ENCODE peak calls at places on chromosomes 6 and 20, in eight cellular contexts. U is NCI-H69, C is AG08396, T is substantia nigra, J is bronchial epithelial cell, D is HTR-8/SVneo, Y is iris pigment epithelial cell, H is ELR. E is an unnamed sample.

GRCh38 chr20:38997622-38998021 is 35.5 kb downstream of the DHX35 start:
- DNase-seq in U (no peak), J (no peak), T (no peak), H (no peak), D (no peak), C (no peak), Y (no peak), E (no peak)

GRCh38 chr6:4896401-4896800 is 107.4 kb downstream of the RPP40 start:
- DNase-seq in Y (no peak), C (no peak), U (no peak), H (no peak), J (no peak), T (no peak), D (no peak), E (no peak)

GRCh38 chr6:79441222-79441621 is 96.0 kb downstream of the LCA5 start:
- DNase-seq in J (peak), H (no peak), D (no peak), T (no peak), Y (no peak), C (no peak), U (no peak), E (no peak)

GRCh38 chr6:139927236-139927635 is 552.8 kb upstream of the CITED2 start:
- DNase-seq in T (no peak), U (peak), C (peak), D (no peak), H (peak), Y (peak), J (peak), E (no peak)

GRCh38 chr20:10708342-10709185 is 34.8 kb upstream of the JAG1 start:
- DNase-seq in U (no peak), H (peak), Y (peak), D (no peak), C (peak), J (peak), T (no peak), E (no peak)

GRCh38 chr20:1296922-1297321 is 30.8 kb downstream of the SNPH start:
- DNase-seq in T (no peak), D (no peak), U (peak), C (no peak), J (no peak), Y (no peak), H (no peak), E (no peak)

GRCh38 chr6:10882654-10883053 is 813 bp upstream of the GCM2 start:
- DNase-seq in D (no peak), J (no peak), Y (no peak), H (no peak), C (no peak), U (no peak), T (no peak), E (no peak)

GRCh38 chr6:26031151-26031594 is 56.1 kb upstream of the HFE start:
- DNase-seq in Y (no peak), D (no peak), J (peak), T (no peak), C (no peak), U (peak), H (peak), E (no peak)

GRCh38 chr6:17494919-17495318 is 101.5 kb downstream of the CAP2 start:
- DNase-seq in Y (no peak), U (no peak), J (no peak), H (peak), D (no peak), T (no peak), C (no peak), E (no peak)

GRCh38 chr20:35120012-35120701 is 27.0 kb downstream of the EDEM2 start:
- DNase-seq in Y (peak), U (no peak), D (no peak), C (no peak), J (peak), T (no peak), H (peak), E (no peak)

GRCh38 chr20:62381202-62381797 is 5.6 kb upstream of the RPS21 start:
- DNase-seq in J (peak), Y (peak), T (no peak), U (no peak), D (no peak), H (peak), C (no peak), E (no peak)

GRCh38 chr6:161584051-161584450 is 310.2 kb upstream of the AGPAT4 start:
- DNase-seq in J (peak), C (no peak), U (peak), D (no peak), Y (no peak), H (peak), T (no peak), E (no peak)

GRCh38 chr20:33674294-33675126 is at the start of gene NECAB3:
- DNase-seq in U (peak), T (peak), D (peak), H (peak), J (peak), Y (peak), C (peak), E (peak)

GRCh38 chr20:9220874-9221547 is 152.1 kb downstream of the PLCB4 start:
- DNase-seq in C (peak), H (no peak), J (peak), Y (peak), U (no peak), T (no peak), D (no peak), E (no peak)

E was measured in mucosa of gallbladder.